ENCODE peak calls at places on chromosome 16, in seven cellular contexts. One of them, this sample, is unnamed.

GRCh38 chr16:9072806-9073341 is 18.6 kb upstream of the HAPSTR1 start:
- DNase-seq in AG04450: peak; percentile 83
- DNase-seq in endothelial cell of umbilical vein: no peak
- DNase-seq in PC-3: peak; percentile 54
- DNase-seq in cardiac muscle cell: no peak
- DNase-seq in pancreas: no peak
- DNase-seq in H1: no peak
- DNase-seq in this sample: no peak

GRCh38 chr16:47872228-47872627 is 283.6 kb downstream of the ABCC12 start:
- DNase-seq in AG04450: no peak
- DNase-seq in endothelial cell of umbilical vein: no peak
- DNase-seq in PC-3: no peak
- DNase-seq in cardiac muscle cell: no peak
- DNase-seq in pancreas: no peak
- DNase-seq in H1: no peak
- DNase-seq in this sample: no peak

GRCh38 chr16:73228649-73229048 is 180.7 kb upstream of the ZFHX3 start:
- DNase-seq in AG04450: peak; percentile 81
- DNase-seq in endothelial cell of umbilical vein: peak; percentile 25
- DNase-seq in PC-3: no peak
- DNase-seq in cardiac muscle cell: no peak
- DNase-seq in pancreas: no peak
- DNase-seq in H1: no peak
- DNase-seq in this sample: no peak

GRCh38 chr16:70482624-70483023 is 28.2 kb downstream of the FCSK start:
- DNase-seq in AG04450: no peak
- DNase-seq in endothelial cell of umbilical vein: no peak
- DNase-seq in PC-3: peak; percentile 17
- DNase-seq in cardiac muscle cell: no peak
- DNase-seq in pancreas: no peak
- DNase-seq in H1: no peak
- DNase-seq in this sample: no peak

GRCh38 chr16:57637020-57637419 is 8.6 kb downstream of the ADGRG1 start:
- DNase-seq in AG04450: no peak
- DNase-seq in endothelial cell of umbilical vein: no peak
- DNase-seq in PC-3: no peak
- DNase-seq in cardiac muscle cell: no peak
- DNase-seq in pancreas: no peak
- DNase-seq in H1: no peak
- DNase-seq in this sample: no peak

GRCh38 chr16:84228321-84228838 is 11.4 kb downstream of the KCNG4 start:
- DNase-seq in AG04450: peak; percentile 66
- DNase-seq in endothelial cell of umbilical vein: peak; percentile 49
- DNase-seq in PC-3: peak; percentile 77
- DNase-seq in cardiac muscle cell: no peak
- DNase-seq in pancreas: no peak
- DNase-seq in H1: peak; percentile 66
- DNase-seq in this sample: no peak

GRCh38 chr16:83802135-83802534 is 5.6 kb upstream of the HSBP1 start:
- DNase-seq in AG04450: peak; percentile 33
- DNase-seq in endothelial cell of umbilical vein: peak; percentile 75
- DNase-seq in PC-3: peak; percentile 93
- DNase-seq in cardiac muscle cell: no peak
- DNase-seq in pancreas: no peak
- DNase-seq in H1: no peak
- DNase-seq in this sample: no peak

GRCh38 chr16:27169511-27170071 is 33.7 kb upstream of the KDM8 start:
- DNase-seq in AG04450: peak; percentile 53
- DNase-seq in endothelial cell of umbilical vein: peak; percentile 10
- DNase-seq in PC-3: peak; percentile 82
- DNase-seq in cardiac muscle cell: no peak
- DNase-seq in pancreas: no peak
- DNase-seq in H1: no peak
- DNase-seq in this sample: peak; percentile 32

GRCh38 chr16:27444015-27444414 is 42.0 kb downstream of the IL21R start:
- DNase-seq in AG04450: no peak
- DNase-seq in endothelial cell of umbilical vein: no peak
- DNase-seq in PC-3: no peak
- DNase-seq in cardiac muscle cell: no peak
- DNase-seq in pancreas: no peak
- DNase-seq in H1: no peak
- DNase-seq in this sample: no peak

GRCh38 chr16:25093208-25094061 is 18.1 kb upstream of the LCMT1 start:
- DNase-seq in AG04450: no peak
- DNase-seq in endothelial cell of umbilical vein: no peak
- DNase-seq in PC-3: no peak
- DNase-seq in cardiac muscle cell: no peak
- DNase-seq in pancreas: no peak
- DNase-seq in H1: no peak
- DNase-seq in this sample: no peak

GRCh38 chr16:66290431-66290830 is 76.1 kb upstream of the CDH5 start:
- DNase-seq in AG04450: no peak
- DNase-seq in endothelial cell of umbilical vein: no peak
- DNase-seq in PC-3: no peak
- DNase-seq in cardiac muscle cell: no peak
- DNase-seq in pancreas: no peak
- DNase-seq in H1: no peak
- DNase-seq in this sample: no peak

GRCh38 chr16:51762081-51762995 is 611.3 kb upstream of the SALL1 start:
- DNase-seq in AG04450: peak; percentile 53
- DNase-seq in endothelial cell of umbilical vein: peak; percentile 36
- DNase-seq in PC-3: peak; percentile 63
- DNase-seq in cardiac muscle cell: peak; percentile 91
- DNase-seq in pancreas: peak; percentile 81
- DNase-seq in H1: peak; percentile 93
- DNase-seq in this sample: peak; percentile 85

GRCh38 chr16:67563708-67564468 is 1.6 kb downstream of the CTCF start:
- DNase-seq in AG04450: peak; percentile 57
- DNase-seq in endothelial cell of umbilical vein: peak; percentile 60
- DNase-seq in PC-3: peak; percentile 37
- DNase-seq in cardiac muscle cell: peak; percentile 35
- DNase-seq in pancreas: peak; percentile 42
- DNase-seq in H1: no peak
- DNase-seq in this sample: peak; percentile 78

GRCh38 chr16:52247737-52248136 is 299.2 kb downstream of the TOX3 start:
- DNase-seq in AG04450: no peak
- DNase-seq in endothelial cell of umbilical vein: no peak
- DNase-seq in PC-3: no peak
- DNase-seq in cardiac muscle cell: no peak
- DNase-seq in pancreas: no peak
- DNase-seq in H1: no peak
- DNase-seq in this sample: no peak

GRCh38 chr16:50035468-50035992 is 10.5 kb downstream of the CNEP1R1 start:
- DNase-seq in AG04450: no peak
- DNase-seq in endothelial cell of umbilical vein: no peak
- DNase-seq in PC-3: no peak
- DNase-seq in cardiac muscle cell: no peak
- DNase-seq in pancreas: no peak
- DNase-seq in H1: no peak
- DNase-seq in this sample: no peak

GRCh38 chr16:15466131-15466530 is 31.7 kb downstream of the BMERB1 start:
- DNase-seq in AG04450: no peak
- DNase-seq in endothelial cell of umbilical vein: no peak
- DNase-seq in PC-3: no peak
- DNase-seq in cardiac muscle cell: no peak
- DNase-seq in pancreas: no peak
- DNase-seq in H1: no peak
- DNase-seq in this sample: no peak

GRCh38 chr16:15461376-15461775 is 27.0 kb downstream of the BMERB1 start:
- DNase-seq in AG04450: no peak
- DNase-seq in endothelial cell of umbilical vein: no peak
- DNase-seq in PC-3: peak; percentile 65
- DNase-seq in cardiac muscle cell: no peak
- DNase-seq in pancreas: no peak
- DNase-seq in H1: no peak
- DNase-seq in this sample: no peak

GRCh38 chr16:15464401-15465186 is 30.2 kb downstream of the BMERB1 start:
- DNase-seq in AG04450: no peak
- DNase-seq in endothelial cell of umbilical vein: no peak
- DNase-seq in PC-3: peak; percentile 73
- DNase-seq in cardiac muscle cell: no peak
- DNase-seq in pancreas: no peak
- DNase-seq in H1: no peak
- DNase-seq in this sample: no peak

GRCh38 chr16:15466886-15467781 is 32.7 kb downstream of the BMERB1 start:
- DNase-seq in AG04450: no peak
- DNase-seq in endothelial cell of umbilical vein: no peak
- DNase-seq in PC-3: peak; percentile 60
- DNase-seq in cardiac muscle cell: no peak
- DNase-seq in pancreas: no peak
- DNase-seq in H1: no peak
- DNase-seq in this sample: no peak
- TF ChIP-seq CTCF in AG04450: peak; percentile 41
- TF ChIP-seq CTCF in endothelial cell of umbilical vein: no peak
- TF ChIP-seq CTCF in PC-3: peak; percentile 68
- TF ChIP-seq CTCF in cardiac muscle cell: no peak
- TF ChIP-seq CTCF in pancreas: peak; percentile 34
- TF ChIP-seq CTCF in H1: no peak
- TF ChIP-seq CTCF in this sample: peak; percentile 72

GRCh38 chr16:13856811-13857511 is 63.0 kb upstream of the ERCC4 start:
- DNase-seq in AG04450: no peak
- DNase-seq in endothelial cell of umbilical vein: no peak
- DNase-seq in PC-3: no peak
- DNase-seq in cardiac muscle cell: no peak
- DNase-seq in pancreas: no peak
- DNase-seq in H1: no peak
- DNase-seq in this sample: no peak

GRCh38 chr16:13852827-13853226 is 67.1 kb upstream of the ERCC4 start:
- DNase-seq in AG04450: no peak
- DNase-seq in endothelial cell of umbilical vein: no peak
- DNase-seq in PC-3: no peak
- DNase-seq in cardiac muscle cell: no peak
- DNase-seq in pancreas: no peak
- DNase-seq in H1: no peak
- DNase-seq in this sample: no peak

GRCh38 chr16:13858873-13859580 is 60.9 kb upstream of the ERCC4 start:
- DNase-seq in AG04450: no peak
- DNase-seq in endothelial cell of umbilical vein: no peak
- DNase-seq in PC-3: no peak
- DNase-seq in cardiac muscle cell: no peak
- DNase-seq in pancreas: no peak
- DNase-seq in H1: no peak
- DNase-seq in this sample: no peak

GRCh38 chr16:13856398-13856797 is 63.6 kb upstream of the ERCC4 start:
- DNase-seq in AG04450: no peak
- DNase-seq in endothelial cell of umbilical vein: no peak
- DNase-seq in PC-3: no peak
- DNase-seq in cardiac muscle cell: no peak
- DNase-seq in pancreas: no peak
- DNase-seq in H1: no peak
- DNase-seq in this sample: no peak
- H3K4me3 ChIP-seq in AG04450: no peak overlapping the region
- H3K4me3 ChIP-seq in endothelial cell of umbilical vein: no peak overlapping the region
- H3K4me3 ChIP-seq in PC-3: no peak overlapping the region
- H3K4me3 ChIP-seq in cardiac muscle cell: no peak overlapping the region
- H3K4me3 ChIP-seq in pancreas: no peak overlapping the region
- H3K4me3 ChIP-seq in H1: no peak overlapping the region
- H3K4me3 ChIP-seq in this sample: no peak overlapping the region

GRCh38 chr16:2027024-2028010 is 615 bp downstream of the NHERF2 start:
- DNase-seq in AG04450: no peak
- DNase-seq in endothelial cell of umbilical vein: peak; percentile 57
- DNase-seq in PC-3: peak; percentile 43
- DNase-seq in cardiac muscle cell: no peak
- DNase-seq in pancreas: peak; percentile 27
- DNase-seq in H1: peak; percentile 66
- DNase-seq in this sample: peak; percentile 59

GRCh38 chr16:2028146-2028545 is 1.4 kb downstream of the NHERF2 start:
- DNase-seq in AG04450: no peak
- DNase-seq in endothelial cell of umbilical vein: no peak
- DNase-seq in PC-3: no peak
- DNase-seq in cardiac muscle cell: no peak
- DNase-seq in pancreas: peak; percentile 12
- DNase-seq in H1: no peak
- DNase-seq in this sample: no peak

GRCh38 chr16:2030036-2030435 is 3.3 kb downstream of the NHERF2 start:
- DNase-seq in AG04450: no peak
- DNase-seq in endothelial cell of umbilical vein: no peak
- DNase-seq in PC-3: no peak
- DNase-seq in cardiac muscle cell: no peak
- DNase-seq in pancreas: peak; percentile 26
- DNase-seq in H1: no peak
- DNase-seq in this sample: no peak

GRCh38 chr16:2029350-2029749 is 2.6 kb downstream of the NHERF2 start:
- DNase-seq in AG04450: no peak
- DNase-seq in endothelial cell of umbilical vein: no peak
- DNase-seq in PC-3: no peak
- DNase-seq in cardiac muscle cell: no peak
- DNase-seq in pancreas: peak; percentile 39
- DNase-seq in H1: peak; percentile 47
- DNase-seq in this sample: peak; percentile 71

GRCh38 chr16:2028620-2029220 is 2.0 kb downstream of the NHERF2 start:
- DNase-seq in AG04450: no peak
- DNase-seq in endothelial cell of umbilical vein: no peak
- DNase-seq in PC-3: no peak
- DNase-seq in cardiac muscle cell: no peak
- DNase-seq in pancreas: peak; percentile 20
- DNase-seq in H1: no peak
- DNase-seq in this sample: peak; percentile 70
- H3K27ac ChIP-seq in AG04450: no peak overlapping the region
- H3K27ac ChIP-seq in endothelial cell of umbilical vein: no peak overlapping the region
- H3K27ac ChIP-seq in PC-3: no peak overlapping the region
- H3K27ac ChIP-seq in cardiac muscle cell: no peak overlapping the region
- H3K27ac ChIP-seq in pancreas: no peak overlapping the region
- H3K27ac ChIP-seq in H1: no peak overlapping the region
- H3K27ac ChIP-seq in this sample: no peak overlapping the region

GRCh38 chr16:81080233-81080632 is 3.2 kb upstream of the C16orf46 start:
- DNase-seq in AG04450: no peak
- DNase-seq in endothelial cell of umbilical vein: no peak
- DNase-seq in PC-3: no peak
- DNase-seq in cardiac muscle cell: no peak
- DNase-seq in pancreas: no peak
- DNase-seq in H1: no peak
- DNase-seq in this sample: no peak

GRCh38 chr16:81073560-81074330 is 3.3 kb downstream of the C16orf46 start:
- DNase-seq in AG04450: no peak
- DNase-seq in endothelial cell of umbilical vein: no peak
- DNase-seq in PC-3: no peak
- DNase-seq in cardiac muscle cell: no peak
- DNase-seq in pancreas: no peak
- DNase-seq in H1: no peak
- DNase-seq in this sample: no peak

GRCh38 chr16:81077077-81077940 is at the start of gene C16orf46:
- DNase-seq in AG04450: peak; percentile 84
- DNase-seq in endothelial cell of umbilical vein: peak; percentile 97
- DNase-seq in PC-3: peak; percentile 90
- DNase-seq in cardiac muscle cell: peak; percentile 97
- DNase-seq in pancreas: peak; percentile 98
- DNase-seq in H1: peak; percentile 100
- DNase-seq in this sample: peak; percentile 97

GRCh38 chr16:81081007-81081406 is 4.0 kb upstream of the C16orf46 start:
- DNase-seq in AG04450: no peak
- DNase-seq in endothelial cell of umbilical vein: no peak
- DNase-seq in PC-3: no peak
- DNase-seq in cardiac muscle cell: no peak
- DNase-seq in pancreas: no peak
- DNase-seq in H1: no peak
- DNase-seq in this sample: no peak

GRCh38 chr16:81076566-81077076 is 417 bp downstream of the C16orf46 start:
- DNase-seq in AG04450: peak; percentile 41
- DNase-seq in endothelial cell of umbilical vein: no peak
- DNase-seq in PC-3: peak; percentile 73
- DNase-seq in cardiac muscle cell: peak; percentile 86
- DNase-seq in pancreas: peak; percentile 92
- DNase-seq in H1: peak; percentile 96
- DNase-seq in this sample: peak; percentile 93
- TF ChIP-seq CTCF in AG04450: no peak
- TF ChIP-seq CTCF in endothelial cell of umbilical vein: no peak
- TF ChIP-seq CTCF in PC-3: no peak
- TF ChIP-seq CTCF in cardiac muscle cell: no peak
- TF ChIP-seq CTCF in pancreas: no peak
- TF ChIP-seq CTCF in H1: no peak
- TF ChIP-seq CTCF in this sample: no peak

GRCh38 chr16:85615852-85616607 is 2.9 kb downstream of the GSE1 start:
- DNase-seq in AG04450: peak; percentile 51
- DNase-seq in endothelial cell of umbilical vein: peak; percentile 49
- DNase-seq in PC-3: peak; percentile 70
- DNase-seq in cardiac muscle cell: peak; percentile 87
- DNase-seq in pancreas: peak; percentile 83
- DNase-seq in H1: peak; percentile 98
- DNase-seq in this sample: peak; percentile 68
- H3K4me3 ChIP-seq in AG04450: no peak overlapping the region
- H3K4me3 ChIP-seq in endothelial cell of umbilical vein: no peak overlapping the region
- H3K4me3 ChIP-seq in PC-3: peak overlapping the region; percentile 87
- H3K4me3 ChIP-seq in cardiac muscle cell: no peak overlapping the region
- H3K4me3 ChIP-seq in pancreas: peak overlapping the region; percentile 84
- H3K4me3 ChIP-seq in H1: peak overlapping the region; percentile 92
- H3K4me3 ChIP-seq in this sample: peak overlapping the region; percentile 5